ENCODE peak calls at places on chromosomes 1 and 21, in nine cellular contexts. R, O, B, H, S, E, M, T and Q are unnamed samples.

GRCh38 chr21:43354016-43354420 is 72.9 kb downstream of the SIK1 start:
- DNase-seq in B (no peak), E (no peak), H (no peak), M (no peak), T (no peak), O (no peak), R (no peak), S (no peak), Q (peak)

GRCh38 chr21:43877936-43878575 is 13.0 kb downstream of the AGPAT3 start:
- DNase-seq in H (no peak), T (no peak), R (no peak), S (no peak), B (no peak), M (no peak), O (no peak), E (no peak), Q (no peak)

GRCh38 chr1:21335088-21335678 is 44.9 kb upstream of the ECE1 start:
- DNase-seq in O (no peak), T (no peak), B (no peak), S (no peak), R (no peak), M (no peak), H (no peak), E (no peak), Q (no peak)

GRCh38 chr1:169508432-169509338 is 22.9 kb upstream of the SLC19A2 start:
- DNase-seq in T (no peak), B (no peak), S (no peak), M (no peak), O (no peak), R (peak), E (no peak), H (no peak), Q (no peak)

GRCh38 chr1:42752284-42752683 is 12.2 kb upstream of the CLDN19 start:
- DNase-seq in B (no peak), R (no peak), E (no peak), H (no peak), O (no peak), T (no peak), M (no peak), S (no peak), Q (no peak)

GRCh38 chr1:148334339-148335130 is 148.6 kb downstream of the PPIAL4G start:
- DNase-seq in E (peak), H (peak), S (peak), T (peak), O (peak), R (peak), M (peak), B (peak), Q (peak)

GRCh38 chr1:17498214-17498613 is 41.3 kb upstream of the ARHGEF10L start:
- DNase-seq in T (no peak), B (no peak), H (no peak), S (no peak), E (no peak), R (no peak), O (no peak), M (no peak), Q (no peak)

GRCh38 chr1:4527819-4528218 is 126.6 kb upstream of the AJAP1 start:
- DNase-seq in R (no peak), E (no peak), B (no peak), T (no peak), H (no peak), M (no peak), O (no peak), S (no peak), Q (no peak)

GRCh38 chr1:64934115-64934880 is 32.1 kb downstream of the JAK1 start:
- DNase-seq in B (peak), E (peak), H (no peak), M (peak), S (no peak), T (peak), O (no peak), R (no peak), Q (no peak)

GRCh38 chr1:57963545-57963944 is 539.7 kb upstream of the DAB1 start:
- DNase-seq in M (no peak), B (no peak), H (no peak), R (no peak), E (no peak), S (no peak), T (no peak), O (no peak), Q (no peak)

GRCh38 chr1:51264470-51264869 is 28.4 kb downstream of the RNF11 start:
- DNase-seq in H (no peak), E (no peak), O (no peak), S (no peak), T (peak), B (peak), R (no peak), M (peak), Q (no peak)

GRCh38 chr1:162709132-162709860 is 77.0 kb downstream of the DDR2 start:
- DNase-seq in H (no peak), M (no peak), T (no peak), S (no peak), B (no peak), O (no peak), E (no peak), R (peak), Q (no peak)

GRCh38 chr21:45698493-45698947 is 55.0 kb downstream of the PCBP3 start:
- DNase-seq in M (peak), S (no peak), T (peak), E (peak), R (no peak), B (peak), H (no peak), O (no peak), Q (no peak)

GRCh38 chr1:40750326-40750975 is 33.1 kb upstream of the KCNQ4 start:
- DNase-seq in H (no peak), S (no peak), T (no peak), M (no peak), R (no peak), B (no peak), E (no peak), O (no peak), Q (no peak)

GRCh38 chr21:46080171-46081021 is 17.5 kb upstream of the COL6A2 start:
- DNase-seq in M (peak), H (no peak), S (no peak), O (no peak), T (no peak), E (peak), B (no peak), R (no peak), Q (no peak)

GRCh38 chr1:58812926-58813325 is 29.1 kb upstream of the JUN start:
- DNase-seq in E (no peak), S (peak), T (no peak), O (no peak), H (peak), M (no peak), B (no peak), R (no peak), Q (no peak)

GRCh38 chr1:84509029-84509428 is 2.6 kb upstream of the GNG5 start:
- DNase-seq in R (no peak), S (no peak), T (no peak), B (no peak), O (no peak), E (no peak), H (no peak), M (no peak), Q (no peak)

DNA sequence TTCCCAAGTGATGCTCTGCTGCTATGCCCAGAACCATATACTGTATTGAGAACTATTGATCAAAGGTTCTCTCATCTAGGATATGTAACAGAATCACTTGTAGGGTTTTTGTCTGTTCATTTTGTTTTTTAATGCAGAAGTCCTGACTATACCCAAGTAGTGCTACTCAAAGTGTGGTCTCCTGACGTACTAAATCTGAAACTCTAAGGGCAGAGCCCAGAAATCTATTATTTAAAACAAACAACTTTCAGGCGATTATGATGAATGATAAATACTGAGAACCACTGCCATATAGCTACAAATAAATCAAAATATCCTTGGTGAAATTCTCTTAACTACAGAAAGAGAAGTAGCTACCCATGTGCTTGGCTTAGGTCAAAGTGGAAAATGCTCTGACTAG is 10.1 kb downstream of the ZZZ3 start:
- DNase-seq in S (no peak), O (no peak), R (no peak), M (no peak), H (no peak), B (no peak), T (no peak), E (no peak), Q (no peak)
- H3K4me3 ChIP-seq in S (no peak), O (no peak), R (no peak), M (no peak), H (no peak), B (no peak), T (peak), E (no peak), Q (peak)

GRCh38 chr21:42348762-42349161 is 2.0 kb downstream of the TFF2 start:
- DNase-seq in H (no peak), R (no peak), T (no peak), S (no peak), O (no peak), E (no peak), M (no peak), B (no peak), Q (no peak)

GRCh38 chr21:42349420-42350075 is 1.2 kb downstream of the TFF2 start:
- DNase-seq in M (no peak), O (no peak), E (no peak), T (no peak), S (no peak), B (no peak), H (no peak), R (no peak), Q (no peak)

GRCh38 chr21:42347601-42348327 is 3.0 kb downstream of the TFF2 start:
- DNase-seq in E (no peak), H (no peak), S (no peak), O (no peak), R (no peak), M (no peak), T (no peak), B (no peak), Q (no peak)

GRCh38 chr21:42346441-42346840 is 4.4 kb downstream of the TFF2 start:
- DNase-seq in R (no peak), S (no peak), O (no peak), H (no peak), B (no peak), E (no peak), M (no peak), T (no peak), Q (no peak)

GRCh38 chr21:42346866-42347600 is 3.8 kb downstream of the TFF2 start:
- DNase-seq in H (no peak), O (no peak), S (no peak), R (no peak), B (no peak), E (no peak), M (no peak), T (no peak), Q (no peak)
- H3K4me3 ChIP-seq in H (no peak), O (no peak), S (no peak), R (no peak), B (no peak), E (no peak), M (no peak), T (no peak), Q (no peak)

GRCh38 chr1:117051224-117052064 is 8.7 kb upstream of the TTF2 start:
- DNase-seq in S (peak), R (peak), E (no peak), M (no peak), B (no peak), H (peak), O (no peak), T (peak), Q (no peak)
- H3K4me3 ChIP-seq in S (peak), R (no peak), E (no peak), M (peak), B (no peak), H (peak), O (no peak), T (peak), Q (peak)

GRCh38 chr1:225897595-225898514 is 8.9 kb upstream of the LEFTY1 start:
- DNase-seq in T (no peak), S (peak), B (no peak), O (no peak), M (no peak), E (no peak), R (no peak), H (peak), Q (no peak)
- H3K4me3 ChIP-seq in T (no peak), S (no peak), B (no peak), O (no peak), M (no peak), E (no peak), R (no peak), H (no peak), Q (no peak)

DNA sequence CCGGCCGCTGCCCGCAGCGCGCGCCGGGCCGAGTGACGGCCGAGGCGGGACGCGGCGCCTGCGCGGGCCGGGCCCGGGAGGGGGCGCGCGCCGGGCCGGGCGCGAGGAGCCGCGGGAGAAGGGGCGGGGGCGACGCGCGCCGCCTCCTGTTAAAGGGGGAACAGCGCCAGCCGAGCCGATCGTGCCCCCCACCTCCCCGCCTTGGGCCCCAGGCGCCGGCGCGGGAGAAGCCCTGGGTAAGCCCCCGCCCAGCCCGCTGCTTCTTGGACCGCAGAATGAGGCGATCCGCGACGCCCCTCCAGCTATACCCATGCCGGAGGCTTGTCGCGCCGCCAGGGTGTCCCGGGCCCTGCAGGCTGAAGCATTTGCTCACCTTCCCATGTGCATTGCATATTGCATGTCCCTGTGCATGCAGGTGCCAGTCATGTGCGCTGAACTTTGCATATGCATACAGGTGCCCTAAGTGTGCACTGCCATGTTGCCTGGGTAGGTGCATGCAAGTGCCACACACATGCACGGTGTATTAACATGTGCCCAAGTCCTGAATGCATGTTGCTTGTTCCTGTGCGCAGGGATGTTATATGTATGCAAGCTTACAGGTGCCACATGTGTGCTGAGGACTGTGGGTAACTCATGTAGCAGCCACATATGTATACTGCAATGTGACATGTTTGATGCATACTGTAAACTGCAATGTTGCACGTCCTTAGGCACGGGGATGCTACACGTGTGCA is at the start of gene ADGRB2:
- DNase-seq in T (no peak), R (no peak), B (no peak), M (no peak), E (no peak), H (no peak), O (peak), S (peak), Q (no peak)
- H3K4me3 ChIP-seq in T (peak), R (peak), B (peak), M (peak), E (peak), H (peak), O (peak), S (peak), Q (peak)